ENCODE peak calls at places on chromosomes 16 and 17, in six cellular contexts. One of them, this sample, is unnamed.

GRCh38 chr17:4665027-4665426 is 23.5 kb upstream of the ALOX15 start:
- DNase-seq in mesenchymal stem cell: no peak
- DNase-seq in neuronal stem cell: no peak
- DNase-seq in trophoblast cell: no peak
- DNase-seq in IMR-90: no peak
- DNase-seq in mesendoderm: no peak
- DNase-seq in this sample: no peak

GRCh38 chr17:73091770-73092517 is 544 bp downstream of the SLC39A11 start:
- DNase-seq in trophoblast cell: no peak
- DNase-seq in mesendoderm: peak; percentile 46
- DNase-seq in mesenchymal stem cell: peak; percentile 38
- DNase-seq in neuronal stem cell: no peak
- DNase-seq in IMR-90: peak; percentile 36
- DNase-seq in this sample: peak; percentile 75

GRCh38 chr17:69227536-69227935 is 1.1 kb downstream of the ABCA10 start:
- DNase-seq in IMR-90: no peak
- DNase-seq in trophoblast cell: no peak
- DNase-seq in mesenchymal stem cell: peak; percentile 12
- DNase-seq in mesendoderm: no peak
- DNase-seq in neuronal stem cell: no peak
- DNase-seq in this sample: no peak

GRCh38 chr16:74868501-74868900 is 93.9 kb upstream of the FA2H start:
- DNase-seq in mesenchymal stem cell: peak; percentile 2
- DNase-seq in IMR-90: peak; percentile 48
- DNase-seq in trophoblast cell: no peak
- DNase-seq in neuronal stem cell: peak; percentile 31
- DNase-seq in mesendoderm: no peak
- DNase-seq in this sample: no peak

GRCh38 chr16:54460254-54460860 is 173.8 kb upstream of the IRX3 start:
- DNase-seq in trophoblast cell: no peak
- DNase-seq in IMR-90: no peak
- DNase-seq in mesendoderm: no peak
- DNase-seq in neuronal stem cell: no peak
- DNase-seq in mesenchymal stem cell: no peak
- DNase-seq in this sample: no peak

GRCh38 chr17:65553009-65553645 is 8.3 kb downstream of the AXIN2 start:
- DNase-seq in neuronal stem cell: no peak
- DNase-seq in trophoblast cell: no peak
- DNase-seq in IMR-90: peak; percentile 74
- DNase-seq in mesenchymal stem cell: peak; percentile 27
- DNase-seq in mesendoderm: no peak
- DNase-seq in this sample: no peak

GRCh38 chr17:75819723-75820410 is 24.3 kb downstream of the UNC13D start:
- DNase-seq in mesendoderm: no peak
- DNase-seq in neuronal stem cell: no peak
- DNase-seq in mesenchymal stem cell: no peak
- DNase-seq in IMR-90: no peak
- DNase-seq in trophoblast cell: no peak
- DNase-seq in this sample: no peak

GRCh38 chr16:9689597-9689996 is 492.6 kb downstream of the GRIN2A start:
- DNase-seq in mesenchymal stem cell: no peak
- DNase-seq in IMR-90: no peak
- DNase-seq in mesendoderm: no peak
- DNase-seq in neuronal stem cell: no peak
- DNase-seq in trophoblast cell: no peak
- DNase-seq in this sample: no peak

GRCh38 chr17:82984751-82985435 is 94.5 kb upstream of the METRNL start:
- DNase-seq in mesendoderm: no peak
- DNase-seq in IMR-90: no peak
- DNase-seq in mesenchymal stem cell: no peak
- DNase-seq in trophoblast cell: no peak
- DNase-seq in neuronal stem cell: no peak
- DNase-seq in this sample: no peak

GRCh38 chr17:22171631-22172030 is 479.3 kb downstream of the KCNJ18 start:
- DNase-seq in IMR-90: no peak
- DNase-seq in trophoblast cell: no peak
- DNase-seq in neuronal stem cell: no peak
- DNase-seq in mesendoderm: peak; percentile 83
- DNase-seq in mesenchymal stem cell: no peak
- DNase-seq in this sample: no peak

GRCh38 chr16:66740010-66740409 is 11.4 kb downstream of the DYNC1LI2 start:
- DNase-seq in mesenchymal stem cell: peak; percentile 55
- DNase-seq in trophoblast cell: peak; percentile 27
- DNase-seq in mesendoderm: peak; percentile 64
- DNase-seq in neuronal stem cell: peak; percentile 46
- DNase-seq in IMR-90: peak; percentile 32
- DNase-seq in this sample: peak; percentile 60

GRCh38 chr16:81973737-81974136 is 37.5 kb downstream of the SDR42E1 start:
- DNase-seq in neuronal stem cell: no peak
- DNase-seq in mesenchymal stem cell: no peak
- DNase-seq in mesendoderm: peak; percentile 68
- DNase-seq in trophoblast cell: no peak
- DNase-seq in IMR-90: no peak
- DNase-seq in this sample: peak; percentile 90

GRCh38 chr16:81971853-81972252 is 39.4 kb downstream of the SDR42E1 start:
- DNase-seq in neuronal stem cell: no peak
- DNase-seq in trophoblast cell: no peak
- DNase-seq in mesendoderm: no peak
- DNase-seq in IMR-90: no peak
- DNase-seq in mesenchymal stem cell: no peak
- DNase-seq in this sample: no peak

GRCh38 chr16:81975637-81976036 is 35.6 kb downstream of the SDR42E1 start:
- DNase-seq in trophoblast cell: no peak
- DNase-seq in mesenchymal stem cell: no peak
- DNase-seq in mesendoderm: peak; percentile 40
- DNase-seq in IMR-90: no peak
- DNase-seq in neuronal stem cell: no peak
- DNase-seq in this sample: no peak
- H3K4me2 ChIP-seq in trophoblast cell: no peak overlapping the region
- H3K4me2 ChIP-seq in mesenchymal stem cell: no peak overlapping the region
- H3K4me2 ChIP-seq in mesendoderm: no peak overlapping the region
- H3K4me2 ChIP-seq in IMR-90: no peak overlapping the region
- H3K4me2 ChIP-seq in neuronal stem cell: no peak overlapping the region
- H3K4me2 ChIP-seq in this sample: no peak overlapping the region

DNA sequence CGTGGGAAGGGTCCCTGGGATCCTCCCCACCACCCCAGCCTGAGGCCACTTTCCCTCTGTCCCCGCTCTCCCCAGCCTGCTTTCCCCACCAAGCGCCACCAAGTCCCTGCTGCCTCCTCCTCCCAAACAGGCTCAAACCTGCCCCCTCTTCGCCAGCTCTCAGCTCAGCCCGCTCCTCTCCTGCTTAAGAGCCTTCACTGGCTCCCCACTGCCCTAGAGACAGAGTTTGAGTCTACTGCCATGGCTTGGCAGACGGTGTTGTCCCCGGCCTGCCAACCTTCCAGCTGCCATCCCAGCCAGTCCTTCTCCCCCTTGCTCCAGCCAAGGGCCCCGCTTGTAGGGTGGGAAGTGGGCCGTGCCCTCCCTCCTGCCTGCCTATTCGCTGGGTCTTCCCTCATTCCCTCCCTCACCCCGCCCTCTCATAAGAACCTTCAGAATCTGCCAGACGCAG is 11.1 kb downstream of the IL4R start:
- DNase-seq in mesenchymal stem cell: no peak
- DNase-seq in mesendoderm: peak; percentile 78
- DNase-seq in neuronal stem cell: no peak
- DNase-seq in IMR-90: no peak
- DNase-seq in trophoblast cell: no peak
- DNase-seq in this sample: peak; percentile 82
- H2BK120ac ChIP-seq in mesenchymal stem cell: no peak overlapping the region
- H2BK120ac ChIP-seq in mesendoderm: no peak overlapping the region
- H2BK120ac ChIP-seq in neuronal stem cell: no peak overlapping the region
- H2BK120ac ChIP-seq in IMR-90: peak overlapping the region; percentile 59
- H2BK120ac ChIP-seq in trophoblast cell: peak overlapping the region; percentile 15
- H2BK120ac ChIP-seq in this sample: no peak overlapping the region

DNA sequence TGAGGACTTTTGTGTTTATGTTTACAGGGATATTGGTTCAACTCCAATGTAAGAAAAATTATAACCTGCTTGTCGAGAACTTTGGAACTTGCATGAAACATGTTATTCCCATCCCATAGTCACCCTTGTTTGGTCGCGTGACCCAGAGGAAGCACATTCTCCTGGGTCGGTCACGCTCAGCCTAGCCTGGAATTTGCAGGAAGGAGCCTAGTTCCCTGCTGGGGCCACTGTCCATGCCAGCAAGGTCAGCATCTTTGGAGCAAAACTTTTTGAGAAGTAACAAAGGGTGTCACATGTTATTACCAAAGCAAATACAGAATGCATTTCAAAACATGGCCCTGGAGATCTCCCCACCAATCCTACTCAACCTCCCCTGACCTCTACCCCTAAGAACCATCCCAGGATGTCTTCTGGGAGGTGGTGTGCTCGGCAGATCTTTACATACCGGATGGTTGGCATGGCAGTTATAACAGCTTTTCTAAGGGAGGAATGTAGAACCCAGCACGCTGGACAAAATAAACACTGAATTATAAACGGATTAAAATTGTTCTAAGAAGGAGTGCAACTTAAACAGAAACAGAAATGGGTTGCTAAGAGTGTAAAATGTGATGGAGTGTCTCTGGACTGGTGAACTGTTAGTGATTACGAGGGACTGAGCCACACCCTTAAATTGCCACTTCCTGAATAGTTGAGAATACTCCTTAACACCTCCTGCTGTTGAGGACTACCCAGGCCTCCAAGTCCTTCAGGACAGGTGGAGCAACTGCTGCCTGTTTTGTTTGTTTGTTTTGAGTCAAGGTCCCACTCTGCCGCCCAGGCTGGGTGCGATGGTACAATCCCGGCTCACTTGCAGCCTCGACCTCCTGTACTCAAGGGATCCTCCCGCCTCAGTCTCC is 26.0 kb upstream of the IRF8 start:
- DNase-seq in mesenchymal stem cell: no peak
- DNase-seq in neuronal stem cell: no peak
- DNase-seq in mesendoderm: peak; percentile 41
- DNase-seq in trophoblast cell: no peak
- DNase-seq in IMR-90: no peak
- DNase-seq in this sample: no peak
- H3K27me3 ChIP-seq in mesenchymal stem cell: peaks cover 10% of the 10 kb centered on the region
- H3K27me3 ChIP-seq in neuronal stem cell: no peaks in the 10 kb centered on the region
- H3K27me3 ChIP-seq in mesendoderm: no peaks in the 10 kb centered on the region
- H3K27me3 ChIP-seq in trophoblast cell: no peaks in the 10 kb centered on the region
- H3K27me3 ChIP-seq in IMR-90: peaks cover 35% of the 10 kb centered on the region
- H3K27me3 ChIP-seq in this sample: no peaks in the 10 kb centered on the region

GRCh38 chr16:80197790-80198201 is 343.0 kb upstream of the DYNLRB2 start:
- DNase-seq in IMR-90: peak; percentile 93
- DNase-seq in mesenchymal stem cell: peak; percentile 68
- DNase-seq in mesendoderm: no peak
- DNase-seq in neuronal stem cell: no peak
- DNase-seq in trophoblast cell: no peak
- DNase-seq in this sample: no peak
- H3K4me2 ChIP-seq in IMR-90: peak overlapping the region; percentile 69
- H3K4me2 ChIP-seq in mesenchymal stem cell: no peak overlapping the region
- H3K4me2 ChIP-seq in mesendoderm: no peak overlapping the region
- H3K4me2 ChIP-seq in neuronal stem cell: no peak overlapping the region
- H3K4me2 ChIP-seq in trophoblast cell: no peak overlapping the region
- H3K4me2 ChIP-seq in this sample: no peak overlapping the region

DNA sequence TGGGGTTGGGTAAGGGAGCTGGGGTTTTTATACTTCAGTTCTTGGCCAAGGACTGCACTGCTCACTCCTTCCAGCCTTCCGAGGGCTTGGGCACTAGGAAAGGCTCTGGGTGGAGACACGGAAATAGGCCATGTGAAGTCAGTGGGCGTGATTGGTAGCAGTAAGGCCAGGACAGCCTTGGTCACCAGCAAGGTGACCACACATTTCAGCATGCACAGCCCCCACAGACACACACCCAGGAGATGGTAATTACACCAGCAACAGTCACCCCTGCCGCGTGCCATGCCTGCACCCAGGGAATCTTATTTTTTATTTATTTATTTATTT is 252.5 kb downstream of the SEC14L1 start:
- DNase-seq in mesenchymal stem cell: no peak
- DNase-seq in mesendoderm: no peak
- DNase-seq in IMR-90: no peak
- DNase-seq in neuronal stem cell: no peak
- DNase-seq in trophoblast cell: no peak
- DNase-seq in this sample: no peak
- H2BK120ac ChIP-seq in mesenchymal stem cell: peak overlapping the region; percentile 71
- H2BK120ac ChIP-seq in mesendoderm: no peak overlapping the region
- H2BK120ac ChIP-seq in IMR-90: peak overlapping the region; percentile 96
- H2BK120ac ChIP-seq in neuronal stem cell: peak overlapping the region; percentile 66
- H2BK120ac ChIP-seq in trophoblast cell: no peak overlapping the region
- H2BK120ac ChIP-seq in this sample: no peak overlapping the region

GRCh38 chr16:88941051-88941932 is 35.7 kb downstream of the CBFA2T3 start:
- DNase-seq in neuronal stem cell: no peak
- DNase-seq in trophoblast cell: no peak
- DNase-seq in mesenchymal stem cell: no peak
- DNase-seq in IMR-90: no peak
- DNase-seq in mesendoderm: no peak
- DNase-seq in this sample: no peak
- H3K27me3 ChIP-seq in neuronal stem cell: peaks cover 11% of the 10 kb centered on the region
- H3K27me3 ChIP-seq in trophoblast cell: peaks cover 33% of the 10 kb centered on the region
- H3K27me3 ChIP-seq in mesenchymal stem cell: peaks cover 63% of the 10 kb centered on the region
- H3K27me3 ChIP-seq in IMR-90: peaks cover 75% of the 10 kb centered on the region
- H3K27me3 ChIP-seq in mesendoderm: peaks cover 12% of the 10 kb centered on the region
- H3K27me3 ChIP-seq in this sample: peaks cover 8% of the 10 kb centered on the region

DNA sequence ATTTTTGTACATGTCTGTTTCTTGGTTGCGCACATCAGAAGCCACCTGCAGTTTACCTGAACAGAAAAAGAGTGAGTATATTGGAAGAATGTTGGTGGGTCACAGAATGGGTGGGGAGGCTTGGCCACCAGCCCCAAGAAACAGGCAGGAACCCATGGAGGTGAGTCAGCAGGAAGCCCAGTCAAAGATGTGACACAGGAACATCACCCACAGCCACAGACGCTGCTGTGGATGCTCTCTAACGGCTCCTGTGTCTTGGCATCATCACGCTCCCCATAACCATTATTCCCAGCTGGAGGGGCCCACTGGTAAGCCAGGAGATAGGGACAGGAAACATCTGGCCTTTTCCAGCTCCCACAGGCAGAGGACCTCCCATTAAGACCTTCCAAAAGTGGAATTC is 94.0 kb upstream of the WSB1 start:
- DNase-seq in mesenchymal stem cell: no peak
- DNase-seq in neuronal stem cell: no peak
- DNase-seq in trophoblast cell: no peak
- DNase-seq in IMR-90: peak; percentile 4
- DNase-seq in mesendoderm: no peak
- DNase-seq in this sample: no peak
- H3K4me2 ChIP-seq in mesenchymal stem cell: no peak overlapping the region
- H3K4me2 ChIP-seq in neuronal stem cell: no peak overlapping the region
- H3K4me2 ChIP-seq in trophoblast cell: no peak overlapping the region
- H3K4me2 ChIP-seq in IMR-90: no peak overlapping the region
- H3K4me2 ChIP-seq in mesendoderm: no peak overlapping the region
- H3K4me2 ChIP-seq in this sample: no peak overlapping the region

GRCh38 chr17:18187816-18188761 is 4.5 kb downstream of the ALKBH5 start:
- DNase-seq in trophoblast cell: no peak
- DNase-seq in IMR-90: peak; percentile 23
- DNase-seq in mesenchymal stem cell: peak; percentile 38
- DNase-seq in mesendoderm: no peak
- DNase-seq in neuronal stem cell: no peak
- DNase-seq in this sample: no peak
- H2BK120ac ChIP-seq in trophoblast cell: no peak overlapping the region
- H2BK120ac ChIP-seq in IMR-90: no peak overlapping the region
- H2BK120ac ChIP-seq in mesenchymal stem cell: no peak overlapping the region
- H2BK120ac ChIP-seq in mesendoderm: no peak overlapping the region
- H2BK120ac ChIP-seq in neuronal stem cell: no peak overlapping the region
- H2BK120ac ChIP-seq in this sample: no peak overlapping the region

This sample was measured in H9.